ENCODE peak calls at places on chromosome 10, in seven cellular contexts. B is BE2C; C is aorta; D is GM12891; I is stimulated activated naive CD4-positive, alpha-beta T cell; L is fibroblast of the aortic adventitia; G is sciatic nerve. H is an unnamed sample.
A peak's percentile ranks its signal among the peaks of the same experiment; 100 is the strongest.

GRCh38 chr10:92068900-92069299 is 145.3 kb downstream of the BTAF1 start:
- DNase-seq in B (no peak), C (no peak), D (no peak), I (no peak), L (peak; percentile 16), G (no peak), H (no peak)

GRCh38 chr10:60399343-60399742 is 9.7 kb upstream of the ANK3 start:
- DNase-seq in B (no peak), C (no peak), D (no peak), I (no peak), L (no peak), G (no peak), H (no peak)

GRCh38 chr10:51170518-51171245 is 96.4 kb downstream of the PRKG1 start:
- DNase-seq in B (no peak), C (no peak), D (no peak), I (no peak), L (peak; percentile 41), G (no peak), H (no peak)

GRCh38 chr10:72796538-72796937 is 97.0 kb upstream of the OIT3 start:
- DNase-seq in B (no peak), C (no peak), D (no peak), I (no peak), L (no peak), G (no peak), H (no peak)

GRCh38 chr10:28788252-28788651 is 110.9 kb downstream of the BAMBI start:
- DNase-seq in B (no peak), C (no peak), D (no peak), I (no peak), L (no peak), G (no peak), H (no peak)

GRCh38 chr10:68816796-68817412 is 10.4 kb upstream of the STOX1 start:
- DNase-seq in B (no peak), C (no peak), D (no peak), I (no peak), L (no peak), G (no peak), H (no peak)

GRCh38 chr10:70232155-70232858 is 922 bp downstream of the PPA1 start:
- DNase-seq in B (no peak), C (no peak), D (no peak), I (no peak), L (peak; percentile 57), G (peak; percentile 65), H (peak; percentile 52)

GRCh38 chr10:74542077-74542476 is 284.3 kb upstream of the KAT6B start:
- DNase-seq in B (no peak), C (no peak), D (no peak), I (no peak), L (peak; percentile 93), G (no peak), H (no peak)

GRCh38 chr10:70702193-70702763 is 30.0 kb downstream of the ADAMTS14 start:
- DNase-seq in B (no peak), C (no peak), D (no peak), I (no peak), L (no peak), G (no peak), H (no peak)

GRCh38 chr10:106981461-106981850 is 183.1 kb downstream of the SORCS1 start:
- DNase-seq in B (no peak), C (no peak), D (no peak), I (no peak), L (no peak), G (no peak), H (no peak)

H was measured in H1.